ENCODE peak calls at places on chromosomes 5 and 9, in eight cellular contexts. W is IMR-90, K is brain microvascular endothelial cell, J is lung, U is esophagus squamous epithelium, Y is HCT116, Q is heart right ventricle, F is psoas muscle. B is an unnamed sample.
A peak's percentile ranks its signal among the peaks of the same experiment; 100 is the strongest.

GRCh38 chr5:73448451-73449136 is at the start of gene FOXD1:
- DNase-seq in K (peak; percentile 95), Y (peak; percentile 92), F (peak; percentile 84), U (peak; percentile 10), W (peak; percentile 97), J (no peak), Q (peak; percentile 45), B (peak; percentile 78)

GRCh38 chr5:177494356-177495195 is 2.8 kb downstream of the PDLIM7 start:
- DNase-seq in U (no peak), F (peak; percentile 69), Y (peak; percentile 49), Q (peak; percentile 66), J (peak; percentile 65), W (peak; percentile 92), K (peak; percentile 93), B (no peak)

GRCh38 chr5:174022384-174023095 is 23.0 kb upstream of the NSG2 start:
- DNase-seq in F (no peak), W (no peak), J (no peak), Q (no peak), K (no peak), Y (no peak), U (no peak), B (no peak)

GRCh38 chr5:140633081-140633471 is at the start of gene CD14:
- DNase-seq in Q (peak; percentile 59), Y (no peak), J (peak; percentile 47), W (no peak), K (peak; percentile 48), F (peak; percentile 66), U (no peak), B (peak; percentile 68)

GRCh38 chr5:54673523-54674225 is 156.1 kb downstream of the SNX18 start:
- DNase-seq in F (peak; percentile 26), J (peak; percentile 71), W (peak; percentile 36), U (peak; percentile 18), Q (peak; percentile 41), K (peak; percentile 71), Y (no peak), B (no peak)

GRCh38 chr5:112371054-112371453 is 48.0 kb downstream of the EPB41L4A start:
- DNase-seq in F (no peak), W (no peak), U (no peak), Y (no peak), J (no peak), K (no peak), Q (no peak), B (no peak)

GRCh38 chr5:534006-534742 is 9.9 kb upstream of the SLC9A3 start:
- DNase-seq in K (no peak), J (no peak), Q (no peak), F (peak; percentile 3), Y (no peak), U (no peak), W (no peak), B (no peak)

GRCh38 chr5:91111473-91112238 is 271.5 kb downstream of the ARRDC3 start:
- DNase-seq in U (no peak), Q (no peak), K (no peak), Y (no peak), J (no peak), W (no peak), F (no peak), B (no peak)

GRCh38 chr9:109640232-109641078 is 139.5 kb upstream of the PALM2AKAP2 start:
- DNase-seq in F (peak; percentile 55), J (peak; percentile 29), U (no peak), W (peak; percentile 22), Q (peak; percentile 47), K (peak; percentile 31), Y (no peak), B (no peak)

GRCh38 chr5:91651704-91652103 is 268.6 kb upstream of the ARRDC3 start:
- DNase-seq in Q (no peak), K (no peak), W (no peak), J (no peak), Y (no peak), U (no peak), F (no peak), B (no peak)

GRCh38 chr5:14696851-14697250 is 32.3 kb downstream of the OTULIN start:
- DNase-seq in Y (no peak), Q (no peak), W (no peak), K (no peak), F (no peak), U (no peak), J (no peak), B (no peak)

GRCh38 chr9:108815156-108815555 is 40.6 kb downstream of the ACTL7B start:
- DNase-seq in U (no peak), J (peak; percentile 53), Y (peak; percentile 27), W (no peak), Q (no peak), F (no peak), K (no peak), B (peak; percentile 46)

GRCh38 chr9:123473226-123473625 is 117.2 kb downstream of the CRB2 start:
- DNase-seq in F (no peak), J (no peak), Y (no peak), K (no peak), U (no peak), Q (no peak), W (no peak), B (no peak)

GRCh38 chr5:109656829-109657228 is 32.9 kb upstream of the MAN2A1 start:
- DNase-seq in J (peak; percentile 45), K (peak; percentile 96), Q (peak; percentile 28), Y (no peak), W (peak; percentile 29), F (peak; percentile 35), U (peak; percentile 1), B (no peak)

GRCh38 chr9:93809204-93809940 is 145.8 kb downstream of the BARX1 start:
- DNase-seq in J (peak; percentile 22), F (no peak), K (no peak), W (no peak), Q (no peak), Y (no peak), U (no peak), B (no peak)

GRCh38 chr9:99868845-99869244 is 37.6 kb upstream of the STX17 start:
- DNase-seq in Y (no peak), U (no peak), J (no peak), W (peak; percentile 30), K (peak; percentile 29), Q (no peak), F (no peak), B (no peak)

GRCh38 chr9:98563997-98564396 is 144.7 kb downstream of the GABBR2 start:
- DNase-seq in F (no peak), J (no peak), K (no peak), Q (no peak), U (no peak), Y (no peak), W (no peak), B (no peak)

GRCh38 chr5:3604501-3604900 is 8.9 kb downstream of the IRX1 start:
- DNase-seq in F (no peak), K (no peak), Y (no peak), J (no peak), Q (no peak), W (no peak), U (no peak), B (no peak)

GRCh38 chr5:3601060-3601710 is 5.6 kb downstream of the IRX1 start:
- DNase-seq in K (no peak), U (no peak), F (no peak), J (no peak), Y (no peak), Q (no peak), W (no peak), B (no peak)

GRCh38 chr5:3601929-3602712 is 6.5 kb downstream of the IRX1 start:
- DNase-seq in W (no peak), Y (no peak), U (no peak), K (no peak), J (no peak), Q (no peak), F (no peak), B (no peak)

GRCh38 chr5:3605298-3606010 is 9.8 kb downstream of the IRX1 start:
- DNase-seq in W (no peak), J (no peak), U (no peak), Q (no peak), K (no peak), Y (no peak), F (no peak), B (no peak)

DNA sequence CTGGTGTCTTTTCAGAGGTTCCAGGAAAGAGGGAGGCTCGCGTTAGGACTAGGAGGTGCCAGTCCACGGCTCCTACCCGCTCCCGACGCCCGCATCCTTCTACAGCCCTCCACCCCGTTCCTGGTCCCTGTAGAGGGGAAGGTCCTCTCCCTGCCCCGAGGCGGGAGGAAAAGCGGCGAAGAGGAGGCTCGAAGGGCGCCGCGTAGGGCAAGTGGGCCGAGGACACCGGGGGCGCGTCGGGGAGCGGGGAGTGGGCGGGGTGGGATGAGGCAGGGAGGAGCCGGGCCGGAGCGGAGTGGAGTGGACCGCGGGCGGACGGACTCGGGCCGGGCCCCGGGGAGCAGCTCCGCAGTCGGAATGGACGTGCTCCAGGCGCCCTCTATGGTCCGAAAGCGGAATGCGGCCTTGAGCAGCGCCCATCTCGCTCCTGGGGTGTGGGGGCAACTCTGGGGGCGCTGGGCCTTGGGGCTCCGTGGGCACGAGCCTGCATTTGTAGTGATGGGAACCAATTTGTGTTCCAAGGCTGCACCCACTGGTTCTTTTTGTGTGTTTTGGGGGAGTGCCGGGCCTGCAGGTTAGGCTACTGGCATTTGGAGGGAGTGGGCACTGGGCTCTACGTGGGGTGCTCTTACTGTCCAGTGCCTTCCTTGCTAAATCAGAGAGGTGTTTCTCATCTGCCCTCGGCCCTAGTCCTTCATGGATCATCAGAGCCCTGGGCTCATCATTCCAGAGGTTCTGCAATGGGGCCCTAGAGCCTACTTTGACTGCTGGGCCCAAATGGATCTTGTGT is 7.3 kb downstream of the IRX1 start:
- DNase-seq in K (no peak), W (no peak), J (peak; percentile 39), F (no peak), Q (no peak), U (no peak), Y (no peak), B (no peak)
- TF ChIP-seq CTCF in K (peak; percentile 52), W (peak; percentile 25), J (peak; percentile 2), F (peak; percentile 46), Q (peak; percentile 63), U (peak; percentile 62), Y (no peak), B (no peak)

GRCh38 chr5:10301842-10302610 is 5.7 kb downstream of the CMBL start:
- DNase-seq in J (peak; percentile 86), U (no peak), W (no peak), K (no peak), Y (no peak), Q (peak; percentile 85), F (peak; percentile 86), B (no peak)
- H3K4me3 ChIP-seq in J (no peak overlapping the region), U (no peak overlapping the region), W (no peak overlapping the region), K (no peak overlapping the region), Y (no peak overlapping the region), Q (peak overlapping the region; percentile 34), F (peak overlapping the region; percentile 45), B (no peak overlapping the region)

DNA sequence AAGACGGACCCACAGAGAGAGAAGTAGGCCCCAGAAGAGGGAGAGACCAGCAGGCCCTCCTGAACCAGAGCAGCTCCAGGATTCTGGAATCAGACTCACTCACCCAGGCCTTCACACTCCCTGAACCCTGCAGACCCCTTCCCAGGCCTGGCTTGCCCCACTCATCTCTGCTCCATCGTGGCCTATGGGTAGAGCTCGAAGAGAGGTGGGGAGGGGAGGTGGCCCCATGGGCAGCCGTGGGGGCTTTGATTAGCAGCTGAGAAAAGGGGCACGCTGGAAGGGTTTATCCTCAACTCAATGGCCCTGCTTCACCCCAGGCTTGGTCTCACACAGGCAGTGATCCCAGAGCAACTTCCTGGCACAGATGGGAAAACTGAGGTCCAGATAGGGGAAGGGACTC is 613 bp downstream of the MYMK start:
- DNase-seq in Y (no peak), Q (no peak), U (no peak), K (no peak), F (no peak), W (no peak), J (no peak), B (no peak)
- H3K27me3 ChIP-seq in Y (no peaks in the 10 kb centered on the region), Q (no peaks in the 10 kb centered on the region), U (no peaks in the 10 kb centered on the region), K (peaks cover 13% of the 10 kb centered on the region), F (no peaks in the 10 kb centered on the region), W (peaks cover 82% of the 10 kb centered on the region), J (no peaks in the 10 kb centered on the region), B (no peaks in the 10 kb centered on the region)

GRCh38 chr9:37984672-37985611 is 81.0 kb upstream of the SLC25A51 start:
- DNase-seq in Y (no peak), F (peak; percentile 33), J (no peak), W (peak; percentile 72), Q (peak; percentile 67), U (no peak), K (peak; percentile 77), B (no peak)
- TF ChIP-seq CTCF in Y (no peak), F (no peak), J (no peak), W (no peak), Q (no peak), U (no peak), K (peak; percentile 29), B (no peak)